ENCODE peak calls at places on chromosome 11, in four cellular contexts. E is colonic mucosa, M is right atrium auricular region, J is neural crest cell. L is an unnamed sample.

GRCh38 chr11:86931965-86932332 is 23.2 kb downstream of the FZD4 start:
- DNase-seq in M (no peak), E (no peak), J (no peak), L (no peak)

GRCh38 chr11:35364101-35364780 is 55.1 kb downstream of the SLC1A2 start:
- DNase-seq in M (peak; percentile 85), E (peak; percentile 35), J (no peak), L (no peak)

GRCh38 chr11:124900464-124900863 is 2.8 kb upstream of the ROBO4 start:
- DNase-seq in M (no peak), J (no peak), E (no peak), L (no peak)

GRCh38 chr11:113977071-113977490 is 2.2 kb downstream of the HTR3A start:
- DNase-seq in J (no peak), M (no peak), E (no peak), L (no peak)

GRCh38 chr11:87443707-87444106 is 406.0 kb downstream of the TMEM135 start:
- DNase-seq in J (no peak), E (no peak), M (no peak), L (no peak)

GRCh38 chr11:833114-833791 is 501 bp downstream of the CD151 start:
- DNase-seq in E (peak; percentile 63), J (no peak), M (peak; percentile 81), L (peak; percentile 44)

GRCh38 chr11:11374358-11375148 is 21.5 kb upstream of the CSNK2A3 start:
- DNase-seq in E (no peak), M (no peak), J (no peak), L (no peak)

GRCh38 chr11:69744435-69744834 is 30.7 kb downstream of the FGF4 start:
- DNase-seq in J (no peak), E (no peak), M (no peak), L (no peak)

GRCh38 chr11:70496591-70497535 is 98.5 kb downstream of the CTTN start:
- DNase-seq in E (no peak), M (no peak), J (no peak), L (no peak)

GRCh38 chr11:102293873-102294601 is 23.2 kb upstream of the BIRC3 start:
- DNase-seq in E (no peak), J (no peak), M (no peak), L (no peak)

GRCh38 chr11:46290598-46291309 is 13.3 kb downstream of the CREB3L1 start:
- DNase-seq in E (peak; percentile 86), J (no peak), M (no peak), L (no peak)

GRCh38 chr11:118082880-118083543 is 3.8 kb downstream of the SMIM35 start:
- DNase-seq in J (peak; percentile 34), M (no peak), E (no peak), L (no peak)

GRCh38 chr11:6249822-6250555 is 9.6 kb upstream of the CCKBR start:
- DNase-seq in J (no peak), M (peak; percentile 87), E (peak; percentile 57), L (no peak)

DNA sequence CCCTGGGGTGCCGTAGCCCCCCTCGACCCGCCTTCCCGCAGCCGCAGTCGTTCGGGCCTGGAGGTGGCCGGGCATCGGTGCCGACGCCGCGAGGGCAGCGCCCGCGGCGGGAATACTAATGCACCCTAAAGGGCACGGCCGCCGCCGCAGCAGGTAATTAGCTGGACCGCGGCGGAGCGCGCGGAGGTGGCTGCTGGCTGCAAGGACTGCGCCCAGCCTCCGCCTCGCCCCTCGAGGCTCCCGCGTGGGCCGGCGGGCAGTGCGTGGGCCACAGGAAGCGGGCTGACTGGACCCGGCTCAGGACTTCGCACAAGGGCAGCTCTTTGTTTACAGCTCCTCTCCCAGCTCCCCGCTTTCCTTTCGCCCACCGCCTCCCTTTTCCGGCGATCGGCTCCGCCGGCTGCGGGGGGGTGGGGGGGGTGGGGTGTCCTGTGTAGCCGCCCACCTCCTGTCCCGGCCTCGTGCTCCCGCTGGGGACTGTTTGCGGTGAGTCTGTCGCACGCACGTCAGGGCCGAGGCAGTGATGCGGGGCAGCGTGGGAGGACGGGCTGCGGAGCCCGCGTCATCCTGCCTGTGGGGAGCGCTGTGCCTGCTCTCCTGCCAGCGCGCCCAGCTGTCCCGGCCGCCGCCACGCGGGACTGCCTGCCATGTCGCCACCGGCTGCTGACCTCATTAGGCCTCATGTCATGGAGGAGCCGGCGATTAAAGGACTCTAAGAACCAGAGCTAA is 53.2 kb downstream of the GRIK4 start:
- DNase-seq in M (peak; percentile 76), E (no peak), J (peak; percentile 48), L (no peak)
- TF ChIP-seq CTCF in M (no peak), E (no peak), J (peak; percentile 28), L (peak; percentile 29)

DNA sequence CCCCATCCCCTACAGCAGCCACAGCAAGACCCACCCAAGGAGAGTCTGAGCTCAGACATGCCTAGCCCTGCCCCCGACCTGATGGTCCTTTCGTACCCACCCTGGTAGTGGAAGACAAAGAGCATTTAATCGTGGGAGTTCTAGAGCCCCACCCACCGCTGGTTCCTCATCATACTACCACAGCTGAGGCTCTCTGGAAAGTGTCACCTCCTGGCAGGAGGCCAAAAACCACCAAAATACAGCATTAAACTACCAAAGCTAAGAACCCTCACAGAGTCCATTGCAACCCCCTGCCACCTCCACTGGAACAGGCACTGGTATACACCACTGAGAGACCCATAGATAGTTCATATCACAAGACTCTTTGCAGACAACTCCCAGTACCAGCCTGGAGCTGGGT is 311.1 kb downstream of the TENM4 start:
- DNase-seq in M (no peak), E (no peak), J (no peak), L (no peak)
- TF ChIP-seq CTCF in M (no peak), E (no peak), J (no peak), L (no peak)

GRCh38 chr11:116194156-116194904 is 578.5 kb downstream of the BUD13 start:
- DNase-seq in E (no peak), M (no peak), J (no peak), L (no peak)

GRCh38 chr11:116192509-116193206 is 580.1 kb downstream of the BUD13 start:
- DNase-seq in E (no peak), M (no peak), J (no peak), L (no peak)

GRCh38 chr11:116190861-116191260 is 581.9 kb downstream of the BUD13 start:
- DNase-seq in J (no peak), M (no peak), E (no peak), L (no peak)

GRCh38 chr11:116190206-116190605 is 582.6 kb downstream of the BUD13 start:
- DNase-seq in E (no peak), M (no peak), J (no peak), L (no peak)

GRCh38 chr11:116193321-116194114 is 579.3 kb downstream of the BUD13 start:
- DNase-seq in J (peak; percentile 45), M (no peak), E (peak; percentile 44), L (peak; percentile 61)
- TF ChIP-seq CTCF in J (peak; percentile 58), M (no peak), E (no peak), L (peak; percentile 55)

DNA sequence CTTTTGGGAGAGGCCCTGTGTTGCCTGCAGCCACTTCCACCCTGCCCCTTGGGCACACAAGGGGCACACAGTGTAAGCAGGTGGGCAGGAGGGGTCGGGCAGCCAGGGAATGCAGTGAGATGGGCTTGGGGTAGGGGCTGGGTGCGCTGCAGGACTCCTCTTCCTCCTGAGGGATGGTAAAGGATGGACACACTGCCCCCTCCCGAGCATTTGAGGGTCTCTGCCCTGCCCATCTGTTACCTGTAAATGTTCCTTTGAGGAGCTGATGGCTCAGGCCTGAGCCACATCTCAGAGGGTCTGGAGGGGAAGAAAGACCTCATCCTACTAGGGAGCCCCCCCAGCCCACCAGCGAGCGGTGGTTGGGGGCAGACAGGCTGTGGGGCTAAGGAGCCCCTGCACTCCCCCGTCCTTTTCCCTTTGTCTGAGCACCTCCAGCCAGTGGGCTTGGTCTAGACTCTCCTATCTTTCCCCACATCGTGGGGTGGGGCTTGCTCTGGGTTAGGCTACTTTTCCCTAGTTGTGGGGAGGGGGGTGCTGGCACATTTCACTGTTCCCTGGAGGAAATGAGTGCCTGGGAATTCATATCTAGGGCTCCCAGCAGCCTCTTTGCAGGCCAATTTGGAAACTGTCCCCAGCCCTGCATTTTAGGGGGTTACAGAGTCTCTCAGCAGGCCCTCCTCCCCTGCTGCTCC is 1.7 kb upstream of the TSSC4 start:
- DNase-seq in M (no peak), J (no peak), E (no peak), L (no peak)
- TF ChIP-seq CTCF in M (no peak), J (no peak), E (no peak), L (no peak)

DNA sequence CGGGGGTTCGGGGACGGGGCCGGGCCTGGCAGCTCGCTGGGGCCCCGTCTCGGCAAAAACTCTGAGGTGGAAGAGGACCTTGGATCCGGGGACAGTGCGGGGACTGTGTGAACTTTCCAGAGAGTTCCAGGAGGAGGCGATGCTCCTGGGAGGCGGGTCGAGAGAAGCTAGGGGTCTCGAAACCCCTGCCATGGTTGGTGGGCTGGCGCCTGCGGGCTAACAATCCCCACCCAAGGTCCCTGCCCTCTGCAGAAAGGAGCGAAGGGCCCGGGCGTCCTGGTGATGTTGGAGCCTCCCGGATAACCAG is 4.7 kb upstream of the GRK2 start:
- DNase-seq in M (no peak), J (no peak), E (no peak), L (no peak)
- TF ChIP-seq CTCF in M (no peak), J (peak; percentile 27), E (no peak), L (peak; percentile 16)

L was measured in progenitor cell of endocrine pancreas.